ENCODE peak calls at places on chromosomes 6 and 20, in six cellular contexts. One of them, this sample, is unnamed.

GRCh38 chr20:56730003-56730402 is 100.9 kb downstream of the TFAP2C start:
- DNase-seq in CD8-positive, alpha-beta T cell: no peak
- DNase-seq in GM13976: no peak
- DNase-seq in GM06990: no peak
- DNase-seq in AG04450: no peak
- DNase-seq in pancreas: no peak
- DNase-seq in this sample: no peak

GRCh38 chr20:3330046-3330741 is 77.3 kb downstream of the DNAAF9 start:
- DNase-seq in CD8-positive, alpha-beta T cell: no peak
- DNase-seq in GM13976: no peak
- DNase-seq in GM06990: no peak
- DNase-seq in AG04450: no peak
- DNase-seq in pancreas: no peak
- DNase-seq in this sample: peak

GRCh38 chr6:43944908-43945777 is 175.1 kb downstream of the VEGFA start:
- DNase-seq in CD8-positive, alpha-beta T cell: no peak
- DNase-seq in GM13976: no peak
- DNase-seq in GM06990: no peak
- DNase-seq in AG04450: no peak
- DNase-seq in pancreas: no peak
- DNase-seq in this sample: no peak

GRCh38 chr20:56774873-56775272 is 145.8 kb downstream of the TFAP2C start:
- DNase-seq in CD8-positive, alpha-beta T cell: no peak
- DNase-seq in GM13976: no peak
- DNase-seq in GM06990: no peak
- DNase-seq in AG04450: no peak
- DNase-seq in pancreas: no peak
- DNase-seq in this sample: no peak

GRCh38 chr20:19047040-19047950 is 165.1 kb upstream of the SLC24A3 start:
- DNase-seq in CD8-positive, alpha-beta T cell: no peak
- DNase-seq in GM13976: no peak
- DNase-seq in GM06990: no peak
- DNase-seq in AG04450: no peak
- DNase-seq in pancreas: peak
- DNase-seq in this sample: no peak

GRCh38 chr20:38220587-38220986 is 39.9 kb downstream of the KIAA1755 start:
- DNase-seq in CD8-positive, alpha-beta T cell: no peak
- DNase-seq in GM13976: no peak
- DNase-seq in GM06990: no peak
- DNase-seq in AG04450: no peak
- DNase-seq in pancreas: no peak
- DNase-seq in this sample: no peak

GRCh38 chr6:169794317-169795055 is 43.1 kb downstream of the ERMARD start:
- DNase-seq in CD8-positive, alpha-beta T cell: no peak
- DNase-seq in GM13976: no peak
- DNase-seq in GM06990: no peak
- DNase-seq in AG04450: no peak
- DNase-seq in pancreas: peak
- DNase-seq in this sample: no peak

GRCh38 chr6:110938176-110938575 is 20.3 kb upstream of the GTF3C6 start:
- DNase-seq in CD8-positive, alpha-beta T cell: no peak
- DNase-seq in GM13976: no peak
- DNase-seq in GM06990: no peak
- DNase-seq in AG04450: no peak
- DNase-seq in pancreas: no peak
- DNase-seq in this sample: no peak

GRCh38 chr6:23659125-23659524 is 466.9 kb upstream of the NRSN1 start:
- DNase-seq in CD8-positive, alpha-beta T cell: no peak
- DNase-seq in GM13976: no peak
- DNase-seq in GM06990: no peak
- DNase-seq in AG04450: no peak
- DNase-seq in pancreas: no peak
- DNase-seq in this sample: peak

GRCh38 chr6:154537486-154537885 is 27.0 kb upstream of the CNKSR3 start:
- DNase-seq in CD8-positive, alpha-beta T cell: no peak
- DNase-seq in GM13976: no peak
- DNase-seq in GM06990: no peak
- DNase-seq in AG04450: no peak
- DNase-seq in pancreas: no peak
- DNase-seq in this sample: no peak

GRCh38 chr6:18845891-18846290 is 458.7 kb downstream of the RNF144B start:
- DNase-seq in CD8-positive, alpha-beta T cell: no peak
- DNase-seq in GM13976: no peak
- DNase-seq in GM06990: no peak
- DNase-seq in AG04450: no peak
- DNase-seq in pancreas: no peak
- DNase-seq in this sample: no peak

GRCh38 chr20:25195962-25196700 is 619 bp downstream of the ENTPD6 start:
- DNase-seq in CD8-positive, alpha-beta T cell: peak
- DNase-seq in GM13976: no peak
- DNase-seq in GM06990: no peak
- DNase-seq in AG04450: no peak
- DNase-seq in pancreas: peak
- DNase-seq in this sample: no peak

GRCh38 chr6:123925360-123925759 is 121.7 kb downstream of the NKAIN2 start:
- DNase-seq in CD8-positive, alpha-beta T cell: no peak
- DNase-seq in GM13976: peak
- DNase-seq in GM06990: peak
- DNase-seq in AG04450: no peak
- DNase-seq in pancreas: no peak
- DNase-seq in this sample: no peak

GRCh38 chr6:19898141-19898740 is 61.1 kb downstream of the ID4 start:
- DNase-seq in CD8-positive, alpha-beta T cell: no peak
- DNase-seq in GM13976: no peak
- DNase-seq in GM06990: no peak
- DNase-seq in AG04450: no peak
- DNase-seq in pancreas: no peak
- DNase-seq in this sample: no peak

GRCh38 chr20:40990542-40991120 is 38.0 kb upstream of the TOP1 start:
- DNase-seq in CD8-positive, alpha-beta T cell: peak
- DNase-seq in GM13976: peak
- DNase-seq in GM06990: peak
- DNase-seq in AG04450: peak
- DNase-seq in pancreas: peak
- DNase-seq in this sample: peak

DNA sequence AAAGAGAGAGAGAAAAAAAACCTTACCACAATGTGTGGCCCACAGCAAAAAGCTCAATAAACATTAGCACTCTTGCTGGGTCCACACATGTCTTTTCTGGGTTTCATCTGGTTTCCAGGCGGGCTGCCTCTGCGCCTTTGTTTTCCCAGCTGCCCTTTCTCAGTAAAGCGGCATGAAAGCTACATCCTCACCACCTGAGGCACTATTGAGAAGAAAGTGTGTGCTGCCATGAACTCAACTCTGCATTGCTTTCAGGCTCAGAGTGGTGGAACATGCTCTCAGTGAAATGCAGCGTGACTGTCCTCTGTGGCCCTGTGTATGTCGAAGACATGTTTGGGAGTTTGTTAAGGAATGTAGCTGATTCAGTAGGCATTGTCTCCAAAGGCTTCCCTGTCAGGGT is 102.3 kb downstream of the LYRM2 start:
- DNase-seq in CD8-positive, alpha-beta T cell: no peak
- DNase-seq in GM13976: no peak
- DNase-seq in GM06990: no peak
- DNase-seq in AG04450: no peak
- DNase-seq in pancreas: no peak
- DNase-seq in this sample: no peak
- TF ChIP-seq CTCF in CD8-positive, alpha-beta T cell: no peak
- TF ChIP-seq CTCF in GM13976: no peak
- TF ChIP-seq CTCF in GM06990: no peak
- TF ChIP-seq CTCF in AG04450: no peak
- TF ChIP-seq CTCF in pancreas: no peak
- TF ChIP-seq CTCF in this sample: no peak

GRCh38 chr6:36914227-36914794 is 28.6 kb downstream of the C6orf89 start:
- DNase-seq in CD8-positive, alpha-beta T cell: no peak
- DNase-seq in GM13976: no peak
- DNase-seq in GM06990: no peak
- DNase-seq in AG04450: no peak
- DNase-seq in pancreas: peak
- DNase-seq in this sample: no peak
- TF ChIP-seq CTCF in CD8-positive, alpha-beta T cell: no peak
- TF ChIP-seq CTCF in GM13976: no peak
- TF ChIP-seq CTCF in GM06990: no peak
- TF ChIP-seq CTCF in AG04450: peak
- TF ChIP-seq CTCF in pancreas: no peak
- TF ChIP-seq CTCF in this sample: peak

GRCh38 chr6:137134483-137134882 is 39.0 kb downstream of the IL22RA2 start:
- DNase-seq in CD8-positive, alpha-beta T cell: no peak
- DNase-seq in GM13976: no peak
- DNase-seq in GM06990: no peak
- DNase-seq in AG04450: no peak
- DNase-seq in pancreas: no peak
- DNase-seq in this sample: no peak

GRCh38 chr6:137133136-137133535 is 40.3 kb downstream of the IL22RA2 start:
- DNase-seq in CD8-positive, alpha-beta T cell: no peak
- DNase-seq in GM13976: no peak
- DNase-seq in GM06990: no peak
- DNase-seq in AG04450: no peak
- DNase-seq in pancreas: no peak
- DNase-seq in this sample: no peak

GRCh38 chr6:137136065-137136464 is 37.4 kb downstream of the IL22RA2 start:
- DNase-seq in CD8-positive, alpha-beta T cell: no peak
- DNase-seq in GM13976: no peak
- DNase-seq in GM06990: no peak
- DNase-seq in AG04450: no peak
- DNase-seq in pancreas: no peak
- DNase-seq in this sample: no peak
- TF ChIP-seq CTCF in CD8-positive, alpha-beta T cell: no peak
- TF ChIP-seq CTCF in GM13976: no peak
- TF ChIP-seq CTCF in GM06990: no peak
- TF ChIP-seq CTCF in AG04450: peak
- TF ChIP-seq CTCF in pancreas: no peak
- TF ChIP-seq CTCF in this sample: peak

GRCh38 chr6:41698350-41698781 is 37.0 kb downstream of the TFEB start:
- DNase-seq in CD8-positive, alpha-beta T cell: no peak
- DNase-seq in GM13976: no peak
- DNase-seq in GM06990: no peak
- DNase-seq in AG04450: peak
- DNase-seq in pancreas: no peak
- DNase-seq in this sample: peak

GRCh38 chr6:41699063-41699462 is 36.3 kb downstream of the TFEB start:
- DNase-seq in CD8-positive, alpha-beta T cell: no peak
- DNase-seq in GM13976: no peak
- DNase-seq in GM06990: no peak
- DNase-seq in AG04450: no peak
- DNase-seq in pancreas: no peak
- DNase-seq in this sample: no peak

GRCh38 chr6:41702089-41702745 is 33.2 kb downstream of the TFEB start:
- DNase-seq in CD8-positive, alpha-beta T cell: no peak
- DNase-seq in GM13976: no peak
- DNase-seq in GM06990: no peak
- DNase-seq in AG04450: no peak
- DNase-seq in pancreas: no peak
- DNase-seq in this sample: no peak

GRCh38 chr6:41702771-41703494 is 32.5 kb downstream of the TFEB start:
- DNase-seq in CD8-positive, alpha-beta T cell: no peak
- DNase-seq in GM13976: no peak
- DNase-seq in GM06990: no peak
- DNase-seq in AG04450: no peak
- DNase-seq in pancreas: no peak
- DNase-seq in this sample: no peak

GRCh38 chr6:41700577-41701347 is 34.6 kb downstream of the TFEB start:
- DNase-seq in CD8-positive, alpha-beta T cell: no peak
- DNase-seq in GM13976: no peak
- DNase-seq in GM06990: no peak
- DNase-seq in AG04450: no peak
- DNase-seq in pancreas: no peak
- DNase-seq in this sample: no peak
- TF ChIP-seq CTCF in CD8-positive, alpha-beta T cell: no peak
- TF ChIP-seq CTCF in GM13976: no peak
- TF ChIP-seq CTCF in GM06990: no peak
- TF ChIP-seq CTCF in AG04450: no peak
- TF ChIP-seq CTCF in pancreas: no peak
- TF ChIP-seq CTCF in this sample: no peak

GRCh38 chr6:161215193-161215592 is 58.7 kb downstream of the AGPAT4 start:
- DNase-seq in CD8-positive, alpha-beta T cell: no peak
- DNase-seq in GM13976: no peak
- DNase-seq in GM06990: no peak
- DNase-seq in AG04450: peak
- DNase-seq in pancreas: no peak
- DNase-seq in this sample: peak
- TF ChIP-seq CTCF in CD8-positive, alpha-beta T cell: no peak
- TF ChIP-seq CTCF in GM13976: no peak
- TF ChIP-seq CTCF in GM06990: no peak
- TF ChIP-seq CTCF in AG04450: no peak
- TF ChIP-seq CTCF in pancreas: no peak
- TF ChIP-seq CTCF in this sample: no peak

DNA sequence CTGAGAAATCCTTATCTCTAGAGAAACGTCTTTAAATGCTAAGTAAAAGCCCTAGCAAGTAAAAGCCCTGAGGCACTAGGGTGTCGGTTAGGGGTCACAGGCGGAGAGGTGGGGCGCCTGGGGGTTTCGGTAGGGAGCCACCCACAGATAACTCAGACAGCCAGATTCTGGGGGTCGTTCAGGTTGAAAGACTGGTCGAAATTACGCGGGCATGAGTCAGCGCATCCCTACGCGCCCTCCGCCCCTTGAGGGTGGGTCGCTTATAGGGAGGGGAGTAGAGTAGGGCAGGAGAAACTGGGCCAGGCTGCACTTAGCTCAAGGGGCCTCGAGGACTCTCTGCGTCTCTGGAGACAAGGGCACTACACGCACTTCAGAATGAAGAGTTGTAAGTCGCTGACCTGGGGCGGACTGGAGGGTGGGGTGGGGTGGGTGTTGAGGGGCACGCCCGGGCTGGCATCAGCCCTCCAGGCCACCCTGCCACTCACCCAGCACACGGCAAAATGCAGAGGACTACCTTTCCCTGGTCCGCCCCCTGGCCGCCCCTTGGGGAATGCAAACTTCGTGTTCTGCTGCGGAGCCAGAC is 598 bp upstream of the PPT2 start:
- DNase-seq in CD8-positive, alpha-beta T cell: no peak
- DNase-seq in GM13976: no peak
- DNase-seq in GM06990: no peak
- DNase-seq in AG04450: no peak
- DNase-seq in pancreas: no peak
- DNase-seq in this sample: no peak
- TF ChIP-seq CTCF in CD8-positive, alpha-beta T cell: no peak
- TF ChIP-seq CTCF in GM13976: no peak
- TF ChIP-seq CTCF in GM06990: no peak
- TF ChIP-seq CTCF in AG04450: peak
- TF ChIP-seq CTCF in pancreas: no peak
- TF ChIP-seq CTCF in this sample: peak

GRCh38 chr6:167766986-167767714 is 59.6 kb upstream of the AFDN start:
- DNase-seq in CD8-positive, alpha-beta T cell: no peak
- DNase-seq in GM13976: no peak
- DNase-seq in GM06990: no peak
- DNase-seq in AG04450: no peak
- DNase-seq in pancreas: no peak
- DNase-seq in this sample: no peak
- TF ChIP-seq CTCF in CD8-positive, alpha-beta T cell: no peak
- TF ChIP-seq CTCF in GM13976: no peak
- TF ChIP-seq CTCF in GM06990: no peak
- TF ChIP-seq CTCF in AG04450: no peak
- TF ChIP-seq CTCF in pancreas: no peak
- TF ChIP-seq CTCF in this sample: no peak

This sample was measured in AG09319.